ENCODE peak calls at places on chromosomes 2 and 18, in five cellular contexts. W is fibroblast of lung; F is HL-60; N is pancreas; I is CD8-positive, alpha-beta T cell. L is an unnamed sample.

GRCh38 chr2:105875241-105875640 is 130.5 kb downstream of the NCK2 start:
- DNase-seq in W (no peak), F (no peak), N (no peak), I (no peak), L (no peak)

GRCh38 chr18:11963991-11964484 is 17.3 kb upstream of the IMPA2 start:
- DNase-seq in W (no peak), F (no peak), N (no peak), I (no peak), L (no peak)

GRCh38 chr2:96470636-96471035 is 34.5 kb downstream of the NEURL3 start:
- DNase-seq in W (peak), F (no peak), N (peak), I (peak), L (no peak)

GRCh38 chr2:85784474-85784986 is 30.7 kb downstream of the ATOH8 start:
- DNase-seq in W (no peak), F (no peak), N (no peak), I (no peak), L (no peak)

GRCh38 chr2:240873098-240873788 is 4.6 kb downstream of the AGXT start:
- DNase-seq in W (no peak), F (no peak), N (no peak), I (no peak), L (no peak)

GRCh38 chr2:240620149-240620731 is 5.0 kb upstream of the GPR35 start:
- DNase-seq in W (no peak), F (no peak), N (peak), I (no peak), L (no peak)

GRCh38 chr2:86695053-86695691 is 24.9 kb upstream of the RMND5A start:
- DNase-seq in W (no peak), F (peak), N (no peak), I (no peak), L (peak)

GRCh38 chr2:225893151-225893550 is 493.6 kb downstream of the NYAP2 start:
- DNase-seq in W (peak), F (no peak), N (no peak), I (no peak), L (no peak)

GRCh38 chr2:107313316-107313715 is 427.3 kb upstream of the ST6GAL2 start:
- DNase-seq in W (no peak), F (no peak), N (no peak), I (no peak), L (no peak)

GRCh38 chr2:189698020-189698887 is 23.8 kb downstream of the ANKAR start:
- DNase-seq in W (peak), F (no peak), N (peak), I (peak), L (no peak)

GRCh38 chr2:106580241-106580640 is 93.1 kb downstream of the CD8B2 start:
- DNase-seq in W (no peak), F (no peak), N (no peak), I (no peak), L (no peak)

GRCh38 chr2:67564076-67564475 is 166.9 kb downstream of the ETAA1 start:
- DNase-seq in W (peak), F (no peak), N (no peak), I (no peak), L (no peak)

GRCh38 chr18:13266208-13267100 is 47.9 kb downstream of the LDLRAD4 start:
- DNase-seq in W (no peak), F (no peak), N (no peak), I (no peak), L (no peak)

GRCh38 chr2:65357095-65357958 is 75.1 kb downstream of the SPRED2 start:
- DNase-seq in W (no peak), F (no peak), N (no peak), I (no peak), L (no peak)

GRCh38 chr2:31987454-31987853 is 23.4 kb downstream of the MEMO1 start:
- DNase-seq in W (peak), F (no peak), N (no peak), I (no peak), L (no peak)

GRCh38 chr2:188922191-188922590 is 52.0 kb upstream of the COL3A1 start:
- DNase-seq in W (no peak), F (no peak), N (no peak), I (no peak), L (no peak)

GRCh38 chr2:14903709-14904374 is 271.3 kb downstream of the LRATD1 start:
- DNase-seq in W (no peak), F (peak), N (peak), I (peak), L (no peak)

GRCh38 chr2:45014016-45014702 is 4.9 kb upstream of the SIX2 start:
- DNase-seq in W (peak), F (no peak), N (peak), I (no peak), L (no peak)

GRCh38 chr2:138474093-138474834 is 27.3 kb upstream of the SPOPL start:
- DNase-seq in W (no peak), F (no peak), N (no peak), I (no peak), L (no peak)

GRCh38 chr2:46029332-46029811 is 267.8 kb upstream of the EPAS1 start:
- DNase-seq in W (peak), F (no peak), N (no peak), I (no peak), L (peak)

GRCh38 chr2:164877169-164877568 is 35.5 kb upstream of the COBLL1 start:
- DNase-seq in W (no peak), F (no peak), N (no peak), I (no peak), L (no peak)

DNA sequence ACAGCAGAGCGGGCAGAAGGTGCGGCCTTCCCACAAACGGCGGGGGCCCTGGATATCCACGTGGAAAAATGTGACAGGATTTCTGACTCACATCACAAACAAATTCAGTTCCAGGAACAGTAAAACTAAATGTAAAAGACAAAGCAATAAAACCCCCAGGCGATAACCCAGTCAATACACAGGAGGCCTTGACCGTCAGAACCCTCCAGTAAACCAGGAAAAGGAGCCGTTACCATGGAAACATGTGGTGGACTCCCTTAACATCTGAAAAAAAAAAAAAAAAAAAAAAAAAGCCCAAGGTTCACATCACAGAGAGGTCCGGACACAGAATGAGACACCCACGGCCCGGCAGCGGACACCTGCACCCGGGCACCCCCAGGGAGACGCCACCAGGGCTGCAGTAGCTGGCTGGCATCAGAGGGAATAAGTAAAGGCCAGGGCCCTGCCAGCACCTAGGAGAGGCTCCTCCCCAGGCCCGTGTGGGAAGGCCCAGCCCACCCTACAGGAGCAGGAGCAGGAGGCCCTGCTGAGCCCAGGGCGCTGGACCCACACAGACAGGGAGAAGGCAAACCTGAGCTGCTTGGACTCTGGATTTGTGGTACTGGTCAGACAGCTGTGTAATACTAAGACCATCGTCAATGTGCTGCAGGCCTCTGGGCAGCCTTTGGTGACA is 83.7 kb downstream of the TMEM18 start:
- DNase-seq in W (no peak), F (no peak), N (no peak), I (no peak), L (no peak)
- TF ChIP-seq CTCF in W (no peak), F (no peak), N (no peak), I (no peak), L (no peak)

DNA sequence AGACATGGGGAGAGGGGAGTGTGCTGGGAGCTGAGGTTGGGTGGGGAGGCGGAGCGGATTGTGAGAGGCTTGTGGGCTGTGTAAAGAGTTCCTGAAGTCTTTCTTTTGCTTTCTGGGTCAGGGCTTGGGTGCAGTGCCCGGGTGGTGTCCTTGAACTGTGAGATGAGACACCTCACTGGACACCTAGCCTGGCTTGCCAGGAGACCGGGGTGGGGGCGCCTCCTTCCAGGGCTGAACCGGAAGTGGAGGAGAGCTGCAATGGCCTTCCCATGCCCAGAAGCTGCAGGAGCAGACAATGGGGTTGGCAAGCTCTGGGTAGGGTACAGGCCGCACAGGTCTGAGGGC is 4.3 kb downstream of the TMEM37 start:
- DNase-seq in W (no peak), F (no peak), N (no peak), I (no peak), L (no peak)
- H3K4me3 ChIP-seq in W (no peak), F (no peak), N (no peak), I (no peak), L (no peak)

DNA sequence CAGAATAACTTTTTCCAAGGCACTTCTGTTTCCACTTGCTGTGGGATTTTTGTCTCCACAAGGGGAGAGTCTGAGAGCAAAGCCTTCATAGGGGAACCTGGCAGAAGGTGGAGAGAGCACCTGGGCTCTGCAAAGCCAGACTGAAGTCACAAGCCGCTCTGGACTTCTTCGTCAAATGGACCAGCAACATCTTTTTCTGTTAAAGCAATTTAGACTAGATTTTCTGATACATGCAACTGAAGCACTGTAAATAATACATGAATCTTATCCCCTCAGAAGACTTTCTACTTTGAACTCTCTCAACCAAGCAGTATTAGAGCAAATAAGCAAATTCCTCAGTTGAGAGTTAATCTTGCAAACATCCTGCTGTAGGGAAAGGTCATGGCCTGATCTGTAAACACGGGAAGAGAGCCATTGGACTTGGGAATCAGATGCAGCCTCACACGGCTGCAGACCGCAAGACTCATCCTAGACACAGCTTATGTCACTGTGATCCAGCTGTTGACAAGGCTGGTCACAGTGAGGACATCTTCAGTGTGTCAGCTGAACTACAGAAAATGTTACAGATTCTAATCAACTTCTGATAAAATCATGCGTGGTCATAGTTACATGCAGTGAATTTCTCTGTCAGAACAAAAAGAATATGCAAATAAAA is 3.2 kb downstream of the SH3YL1 start:
- DNase-seq in W (peak), F (no peak), N (no peak), I (no peak), L (no peak)
- TF ChIP-seq CTCF in W (no peak), F (no peak), N (no peak), I (no peak), L (no peak)

GRCh38 chr2:20514596-20515269 is 67.9 kb downstream of the RHOB start:
- DNase-seq in W (peak), F (no peak), N (no peak), I (no peak), L (peak)
- H3K4me3 ChIP-seq in W (no peak), F (no peak), N (no peak), I (no peak), L (no peak)

GRCh38 chr18:56795381-56795780 is 144.2 kb downstream of the WDR7 start:
- DNase-seq in W (peak), F (no peak), N (no peak), I (no peak), L (no peak)

GRCh38 chr18:56789004-56789888 is 138.1 kb downstream of the WDR7 start:
- DNase-seq in W (peak), F (no peak), N (no peak), I (no peak), L (no peak)

GRCh38 chr18:56785006-56785405 is 133.8 kb downstream of the WDR7 start:
- DNase-seq in W (no peak), F (no peak), N (no peak), I (no peak), L (no peak)

GRCh38 chr18:56787392-56787791 is 136.2 kb downstream of the WDR7 start:
- DNase-seq in W (no peak), F (no peak), N (no peak), I (no peak), L (no peak)

DNA sequence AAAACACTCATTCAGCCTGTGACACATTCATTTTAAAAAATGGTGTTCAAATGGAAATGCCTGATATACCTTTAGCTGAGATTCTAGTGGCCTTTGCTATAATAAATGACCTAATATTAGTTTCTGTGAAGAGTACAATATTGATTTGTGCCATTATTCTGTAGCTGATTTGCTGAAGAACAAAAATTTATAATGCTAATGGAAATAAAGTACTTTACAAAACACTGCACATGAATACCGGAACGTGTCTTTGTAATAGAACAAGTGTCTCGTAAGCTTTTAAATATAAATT is 138.7 kb downstream of the WDR7 start:
- DNase-seq in W (no peak), F (no peak), N (no peak), I (no peak), L (no peak)
- TF ChIP-seq CTCF in W (no peak), F (no peak), N (no peak), I (no peak), L (no peak)

DNA sequence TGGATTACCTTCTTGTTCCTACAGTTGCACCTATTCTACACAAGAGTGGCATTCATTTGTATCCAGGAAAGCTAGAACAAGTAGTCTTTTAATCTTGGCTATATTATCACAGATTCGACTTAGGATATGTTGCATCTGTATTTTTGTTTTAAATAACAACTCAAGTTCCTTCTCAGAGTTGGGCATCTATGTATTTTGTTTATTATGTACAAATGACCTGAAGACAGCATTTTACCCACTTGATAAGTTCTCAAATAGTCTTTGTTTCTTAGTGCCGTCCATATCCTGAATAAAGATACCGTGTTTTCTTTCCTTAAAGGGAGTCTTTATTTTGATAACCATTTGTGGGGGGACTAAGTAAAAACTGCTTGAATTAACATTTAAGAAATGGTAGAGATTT is 2.9 kb downstream of the ITPRID2 start:
- DNase-seq in W (no peak), F (no peak), N (no peak), I (no peak), L (no peak)
- H3K4me3 ChIP-seq in W (peak), F (no peak), N (peak), I (no peak), L (peak)

DNA sequence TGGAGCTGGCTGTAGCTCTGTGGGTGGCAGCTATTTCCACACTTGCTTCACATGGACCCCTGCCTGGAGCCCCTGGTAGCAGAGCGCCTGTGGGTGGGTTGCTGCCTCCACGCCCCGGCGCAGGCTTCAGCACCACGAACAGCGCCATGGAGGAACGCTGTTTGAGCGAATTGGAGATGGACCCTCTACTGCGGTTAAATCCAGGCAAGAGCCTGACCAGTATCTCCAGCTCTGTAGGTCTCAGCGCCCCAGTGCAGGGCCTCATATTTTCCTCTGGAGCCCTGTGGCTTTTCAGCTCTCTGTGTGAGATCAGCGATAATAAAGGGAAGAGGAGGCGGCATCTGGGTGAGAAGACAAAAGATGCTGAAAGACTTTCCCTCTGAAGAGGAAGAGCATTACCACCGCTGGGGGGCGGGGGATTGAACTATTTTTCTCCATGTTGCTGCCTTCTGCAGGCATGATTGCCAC is 12.0 kb downstream of the ONECUT2 start:
- DNase-seq in W (peak), F (no peak), N (no peak), I (no peak), L (no peak)
- TF ChIP-seq CTCF in W (no peak), F (no peak), N (no peak), I (no peak), L (no peak)

GRCh38 chr2:235658371-235659174 is 164.7 kb downstream of the AGAP1 start:
- DNase-seq in W (no peak), F (no peak), N (no peak), I (no peak), L (no peak)
- H3K4me3 ChIP-seq in W (no peak), F (no peak), N (no peak), I (no peak), L (no peak)

DNA sequence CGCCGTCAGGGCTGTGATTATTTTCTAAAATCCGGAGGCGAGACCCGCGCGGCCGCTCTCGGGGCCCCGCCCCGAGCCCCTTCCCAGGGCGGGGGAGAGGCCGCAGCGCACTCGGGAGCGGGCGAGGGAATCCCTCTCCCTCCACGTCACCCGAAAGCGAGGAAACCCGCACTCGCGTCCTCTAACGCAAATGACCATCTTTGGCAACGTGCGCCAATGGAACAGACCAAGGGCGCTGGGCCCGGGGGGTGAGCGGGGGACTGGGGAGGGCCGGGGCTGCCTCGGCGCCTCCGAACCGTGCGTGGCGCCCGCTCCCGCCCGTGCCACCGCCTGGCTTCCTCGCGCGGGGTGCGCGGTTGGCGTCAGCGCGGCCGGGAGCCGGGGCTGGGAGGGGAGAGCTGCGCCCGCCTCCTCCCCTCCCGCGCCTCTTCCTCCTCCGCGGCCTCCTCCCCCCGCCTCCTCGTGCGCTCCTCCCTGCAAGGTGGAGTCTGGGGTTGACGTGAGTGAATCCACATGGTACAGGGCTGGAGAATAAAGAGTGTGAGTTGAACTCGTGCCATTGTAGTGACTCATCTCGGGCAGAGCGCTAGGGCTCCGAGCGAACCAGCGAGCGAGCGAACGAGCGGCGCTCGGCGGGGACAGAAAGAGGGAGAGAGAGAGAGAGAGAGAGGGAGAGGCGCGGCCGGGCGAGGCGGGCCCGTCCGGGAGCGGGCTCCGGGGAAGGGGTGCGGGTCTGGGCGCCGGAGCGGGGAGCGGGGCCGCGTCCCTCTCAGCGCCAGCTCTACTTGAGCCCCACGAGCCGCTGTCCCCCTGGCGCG is at the start of gene FOSL2:
- DNase-seq in W (peak), F (peak), N (peak), I (peak), L (peak)
- TF ChIP-seq CTCF in W (no peak), F (no peak), N (no peak), I (no peak), L (no peak)

L was measured in epithelial cell of proximal tubule.